ENCODE peak calls at places on chromosomes 16 and 17, in six cellular contexts. Q is fibroblast of the aortic adventitia; C is sigmoid colon; B is effector CD4-positive, alpha-beta T cell; I is NCI-H524; H is Ammon's horn. K is an unnamed sample.

GRCh38 chr17:78725448-78726021 is 56.5 kb downstream of the CYTH1 start:
- DNase-seq in Q (no peak), C (no peak), B (no peak), I (no peak), H (no peak), K (peak)

GRCh38 chr16:47965439-47965838 is 190.4 kb downstream of the ABCC12 start:
- DNase-seq in Q (peak), C (no peak), B (no peak), I (peak), H (peak), K (no peak)

GRCh38 chr16:68369697-68370096 is 58.9 kb downstream of the PRMT7 start:
- DNase-seq in Q (no peak), C (no peak), B (no peak), I (no peak), H (no peak), K (peak)

GRCh38 chr16:71846443-71846842 is 667 bp downstream of the ATXN1L start:
- DNase-seq in Q (peak), C (peak), B (no peak), I (no peak), H (peak), K (peak)

GRCh38 chr17:73546770-73547345 is 97.4 kb downstream of the SDK2 start:
- DNase-seq in Q (no peak), C (no peak), B (no peak), I (no peak), H (no peak), K (peak)

GRCh38 chr16:68548947-68549346 is 9.9 kb downstream of the ZFP90 start:
- DNase-seq in Q (no peak), C (no peak), B (peak), I (no peak), H (no peak), K (peak)

GRCh38 chr17:61926831-61927210 is 961 bp downstream of the INTS2 start:
- DNase-seq in Q (peak), C (no peak), B (no peak), I (no peak), H (no peak), K (no peak)

GRCh38 chr17:81432873-81433451 is 37.7 kb downstream of the BAHCC1 start:
- DNase-seq in Q (no peak), C (no peak), B (no peak), I (peak), H (no peak), K (no peak)

GRCh38 chr17:45999900-46000290 is 845 bp downstream of the STH start:
- DNase-seq in Q (no peak), C (no peak), B (no peak), I (no peak), H (no peak), K (no peak)

GRCh38 chr17:44350733-44351226 is 5.7 kb downstream of the GRN start:
- DNase-seq in Q (peak), C (no peak), B (peak), I (no peak), H (peak), K (peak)

GRCh38 chr17:55295411-55296170 is 30.8 kb downstream of the HLF start:
- DNase-seq in Q (peak), C (peak), B (peak), I (no peak), H (peak), K (peak)

GRCh38 chr16:27776556-27776955 is 226.6 kb downstream of the KATNIP start:
- DNase-seq in Q (no peak), C (no peak), B (no peak), I (no peak), H (peak), K (no peak)

GRCh38 chr16:89491238-89491869 is 993 bp upstream of the ANKRD11 start:
- DNase-seq in Q (peak), C (no peak), B (no peak), I (no peak), H (no peak), K (peak)

GRCh38 chr16:66130296-66130910 is 236.1 kb upstream of the CDH5 start:
- DNase-seq in Q (peak), C (no peak), B (no peak), I (no peak), H (no peak), K (no peak)

GRCh38 chr17:6524520-6524919 is 31.8 kb downstream of the PITPNM3 start:
- DNase-seq in Q (no peak), C (no peak), B (no peak), I (no peak), H (no peak), K (no peak)

GRCh38 chr17:48014603-48015037 is 23.0 kb downstream of the COPZ2 start:
- DNase-seq in Q (no peak), C (no peak), B (no peak), I (no peak), H (no peak), K (no peak)

GRCh38 chr17:36597866-36598777 is 3.3 kb upstream of the MRM1 start:
- DNase-seq in Q (no peak), C (no peak), B (no peak), I (no peak), H (no peak), K (no peak)

GRCh38 chr17:4101127-4101798 is 41.6 kb downstream of the ZZEF1 start:
- DNase-seq in Q (peak), C (no peak), B (no peak), I (no peak), H (peak), K (no peak)

GRCh38 chr17:81492202-81492601 is 20.4 kb downstream of the ACTG1 start:
- DNase-seq in Q (no peak), C (no peak), B (no peak), I (no peak), H (no peak), K (no peak)

GRCh38 chr17:44269795-44270320 is 1.9 kb upstream of the SLC4A1 start:
- DNase-seq in Q (no peak), C (no peak), B (no peak), I (peak), H (no peak), K (no peak)

GRCh38 chr16:8887952-8888560 is 5.9 kb downstream of the LITAFD start:
- DNase-seq in Q (peak), C (peak), B (no peak), I (no peak), H (peak), K (no peak)

GRCh38 chr17:67289174-67289876 is 44.3 kb upstream of the HELZ start:
- DNase-seq in Q (peak), C (peak), B (no peak), I (no peak), H (peak), K (no peak)

GRCh38 chr16:84115919-84116719 is 623 bp downstream of the MBTPS1 start:
- DNase-seq in Q (peak), C (no peak), B (peak), I (no peak), H (peak), K (peak)

GRCh38 chr17:44133918-44134476 is 7.7 kb upstream of the HROB start:
- DNase-seq in Q (no peak), C (no peak), B (no peak), I (no peak), H (no peak), K (no peak)